ENCODE peak calls at places on chromosomes 2 and 18, in ten cellular contexts. Z is LHCN-M2; Q is Daoy; H is astrocyte of the spinal cord; W is GF-D8; E is stimulated activated CD8-positive, alpha-beta memory T cell treated with anti-CD3 and anti-CD28 coated beads, Interleukin-4, amount 100 ng/mL, for 48 hours; S is sciatic nerve; I is activated CD8-positive, alpha-beta T cell treated with anti-CD3 and anti-CD28 coated beads for 36 hours; A is cardiac fibroblast; J is NCI-H774. P is an unnamed sample.

GRCh38 chr2:179104736-179105135 is 54.8 kb upstream of the CCDC141 start:
- DNase-seq in Z (peak), Q (peak), H (peak), W (no peak), E (no peak), S (no peak), I (no peak), A (peak), J (no peak), P (peak)

GRCh38 chr2:230687498-230687897 is 25.1 kb upstream of the CAB39 start:
- DNase-seq in Z (peak), Q (peak), H (peak), W (no peak), E (no peak), S (no peak), I (no peak), A (no peak), J (no peak), P (peak)

GRCh38 chr2:46284260-46284659 is 12.9 kb upstream of the EPAS1 start:
- DNase-seq in Z (no peak), Q (no peak), H (no peak), W (no peak), E (no peak), S (no peak), I (no peak), A (no peak), J (no peak), P (no peak)

GRCh38 chr18:48975817-48976649 is 25.3 kb upstream of the SMAD7 start:
- DNase-seq in Z (peak), Q (peak), H (peak), W (no peak), E (peak), S (no peak), I (peak), A (peak), J (peak), P (peak)

GRCh38 chr2:210477496-210477895 is 937 bp upstream of the LANCL1 start:
- DNase-seq in Z (peak), Q (peak), H (peak), W (peak), E (peak), S (peak), I (peak), A (peak), J (no peak), P (peak)

GRCh38 chr2:20648207-20648606 is 2.7 kb downstream of the HS1BP3 start:
- DNase-seq in Z (no peak), Q (no peak), H (no peak), W (no peak), E (no peak), S (no peak), I (no peak), A (no peak), J (no peak), P (no peak)

GRCh38 chr18:26017929-26018328 is 72.5 kb downstream of the SS18 start:
- DNase-seq in Z (peak), Q (no peak), H (no peak), W (no peak), E (no peak), S (no peak), I (no peak), A (no peak), J (no peak), P (no peak)

GRCh38 chr2:54081574-54081973 is 33.8 kb upstream of the ACYP2 start:
- DNase-seq in Z (no peak), Q (peak), H (no peak), W (no peak), E (peak), S (no peak), I (peak), A (no peak), J (no peak), P (peak)

GRCh38 chr2:23283653-23284052 is 101.3 kb upstream of the KLHL29 start:
- DNase-seq in Z (peak), Q (peak), H (no peak), W (no peak), E (no peak), S (no peak), I (no peak), A (peak), J (no peak), P (peak)

GRCh38 chr2:42567806-42568429 is 514 bp upstream of the MTA3 start:
- DNase-seq in Z (no peak), Q (peak), H (peak), W (no peak), E (peak), S (peak), I (peak), A (peak), J (no peak), P (no peak)

GRCh38 chr2:788227-789032 is 111.2 kb upstream of the TMEM18 start:
- DNase-seq in Z (no peak), Q (no peak), H (no peak), W (no peak), E (no peak), S (no peak), I (no peak), A (no peak), J (no peak), P (no peak)

GRCh38 chr2:47058061-47058931 is 96.8 kb downstream of the STPG4 start:
- DNase-seq in Z (peak), Q (no peak), H (peak), W (peak), E (no peak), S (peak), I (no peak), A (peak), J (no peak), P (peak)

GRCh38 chr2:219598308-219599078 is 836 bp downstream of the STK11IP start:
- DNase-seq in Z (no peak), Q (peak), H (no peak), W (no peak), E (no peak), S (no peak), I (no peak), A (no peak), J (no peak), P (peak)

GRCh38 chr2:240426797-240427721 is 8.4 kb upstream of the GPC1 start:
- DNase-seq in Z (no peak), Q (peak), H (peak), W (no peak), E (peak), S (no peak), I (peak), A (peak), J (no peak), P (peak)

GRCh38 chr2:19577668-19578067 is 219.2 kb upstream of the OSR1 start:
- DNase-seq in Z (peak), Q (no peak), H (peak), W (no peak), E (no peak), S (no peak), I (no peak), A (no peak), J (no peak), P (no peak)

GRCh38 chr2:81481994-81482368 is 1177.4 kb upstream of the LRRTM1 start:
- DNase-seq in Z (no peak), Q (peak), H (no peak), W (no peak), E (no peak), S (no peak), I (no peak), A (no peak), J (peak), P (no peak)

GRCh38 chr2:236684534-236685256 is 115.1 kb downstream of the ACKR3 start:
- DNase-seq in Z (no peak), Q (no peak), H (no peak), W (no peak), E (no peak), S (no peak), I (no peak), A (no peak), J (no peak), P (no peak)

GRCh38 chr18:23703057-23703986 is 14.1 kb downstream of the LAMA3 start:
- DNase-seq in Z (peak), Q (peak), H (peak), W (peak), E (no peak), S (no peak), I (peak), A (peak), J (peak), P (peak)

GRCh38 chr2:241799522-241800197 is 9.3 kb upstream of the NEU4 start:
- DNase-seq in Z (no peak), Q (no peak), H (no peak), W (no peak), E (no peak), S (peak), I (no peak), A (no peak), J (no peak), P (no peak)

GRCh38 chr18:3665780-3666525 is 216.0 kb downstream of the TGIF1 start:
- DNase-seq in Z (peak), Q (peak), H (peak), W (peak), E (peak), S (peak), I (peak), A (peak), J (peak), P (peak)

GRCh38 chr2:189673661-189674373 is 653 bp upstream of the ANKAR start:
- DNase-seq in Z (peak), Q (no peak), H (peak), W (no peak), E (no peak), S (no peak), I (no peak), A (no peak), J (no peak), P (no peak)

GRCh38 chr2:215052810-215053209 is 85.6 kb downstream of the ABCA12 start:
- DNase-seq in Z (no peak), Q (no peak), H (no peak), W (no peak), E (no peak), S (no peak), I (no peak), A (no peak), J (no peak), P (no peak)

GRCh38 chr2:39050109-39050508 is 70.7 kb downstream of the SOS1 start:
- DNase-seq in Z (peak), Q (no peak), H (peak), W (no peak), E (no peak), S (no peak), I (no peak), A (no peak), J (no peak), P (no peak)

GRCh38 chr2:102096103-102096502 is 46.4 kb upstream of the IL1R1 start:
- DNase-seq in Z (no peak), Q (no peak), H (no peak), W (no peak), E (no peak), S (no peak), I (no peak), A (no peak), J (no peak), P (no peak)

P was measured in MCF 10A.